ENCODE peak calls at places on chromosomes 11 and 22, in four cellular contexts. Z, K, V and A are unnamed samples.

GRCh38 chr22:36386900-36387663 is 685 bp downstream of the MYH9 start:
- DNase-seq in V (peak), K (peak), Z (peak), A (no peak)

GRCh38 chr11:60821827-60822599 is 19.9 kb upstream of the CCDC86 start:
- DNase-seq in Z (no peak), V (no peak), K (no peak), A (no peak)

GRCh38 chr11:62555464-62556092 is 9.0 kb upstream of the AHNAK start:
- DNase-seq in Z (no peak), K (peak), V (no peak), A (no peak)

GRCh38 chr22:28029201-28029948 is 110.3 kb upstream of the PITPNB start:
- DNase-seq in K (no peak), V (peak), Z (no peak), A (peak)

GRCh38 chr11:118625976-118626375 is 18.6 kb downstream of the PHLDB1 start:
- DNase-seq in V (no peak), Z (no peak), K (no peak), A (no peak)

GRCh38 chr11:134634897-134635831 is 223.1 kb upstream of the B3GAT1 start:
- DNase-seq in V (no peak), Z (no peak), K (peak), A (peak)

GRCh38 chr22:46583571-46583970 is 36.6 kb upstream of the GRAMD4 start:
- DNase-seq in K (no peak), Z (no peak), V (no peak), A (no peak)

GRCh38 chr11:114080219-114080618 is 20.7 kb downstream of the ZBTB16 start:
- DNase-seq in Z (no peak), K (peak), V (no peak), A (no peak)

GRCh38 chr11:33376331-33377099 is 119.3 kb downstream of the HIPK3 start:
- DNase-seq in V (no peak), Z (peak), K (no peak), A (no peak)

GRCh38 chr11:107689317-107690202 is 22.3 kb downstream of the SLN start:
- DNase-seq in K (peak), V (peak), Z (peak), A (no peak)

GRCh38 chr11:6927030-6927617 is 898 bp downstream of the ZNF215 start:
- DNase-seq in Z (no peak), V (no peak), K (no peak), A (no peak)

GRCh38 chr22:47406896-47407295 is 644.4 kb downstream of the TBC1D22A start:
- DNase-seq in K (no peak), V (no peak), Z (no peak), A (peak)

GRCh38 chr11:110479445-110480101 is 49.8 kb downstream of the FDX1 start:
- DNase-seq in K (no peak), Z (no peak), V (no peak), A (no peak)

GRCh38 chr22:31540966-31541365 is 44.6 kb downstream of the SFI1 start:
- DNase-seq in Z (no peak), K (no peak), V (no peak), A (no peak)

GRCh38 chr11:8818421-8818820 is 92.6 kb upstream of the AKIP1 start:
- DNase-seq in Z (no peak), K (no peak), V (no peak), A (no peak)

GRCh38 chr22:20027966-20028854 is 7.3 kb downstream of the TANGO2 start:
- DNase-seq in V (no peak), K (no peak), Z (no peak), A (no peak)
- TF ChIP-seq CTCF in V (peak), K (no peak), Z (no peak), A (peak)

DNA sequence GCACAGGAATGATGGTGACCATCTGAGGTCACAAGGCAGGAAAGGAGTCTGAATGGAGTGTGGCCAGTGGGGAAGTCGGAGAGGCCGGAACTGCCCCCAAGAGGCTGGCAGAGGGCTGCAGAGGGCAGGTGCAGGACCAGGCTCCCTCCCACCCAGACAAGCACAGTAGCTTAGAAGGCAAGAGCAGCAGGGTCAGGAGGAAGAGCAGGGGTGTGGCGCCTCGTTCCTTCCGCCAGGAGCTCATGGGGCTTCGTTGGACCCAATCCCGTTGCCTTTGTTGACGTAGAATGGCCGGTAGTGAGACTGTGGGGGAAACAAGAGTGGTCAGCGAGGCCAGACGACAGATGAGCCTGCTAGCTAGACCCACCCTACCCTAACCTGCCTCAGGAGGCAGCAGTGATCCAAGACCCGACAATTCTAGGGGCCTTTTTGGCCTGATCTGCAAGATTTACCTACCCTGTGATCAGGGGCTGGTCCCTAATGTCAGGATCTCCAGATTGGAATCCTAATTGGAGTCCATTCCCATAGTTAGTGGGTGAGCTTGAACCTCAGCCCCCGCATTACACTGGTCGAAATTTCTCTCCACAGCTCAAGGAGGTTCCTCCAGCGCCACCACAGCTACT is 25.6 kb downstream of the TRIM29 start:
- DNase-seq in Z (peak), V (no peak), K (no peak), A (no peak)
- TF ChIP-seq CTCF in Z (no peak), V (no peak), K (no peak), A (no peak)

DNA sequence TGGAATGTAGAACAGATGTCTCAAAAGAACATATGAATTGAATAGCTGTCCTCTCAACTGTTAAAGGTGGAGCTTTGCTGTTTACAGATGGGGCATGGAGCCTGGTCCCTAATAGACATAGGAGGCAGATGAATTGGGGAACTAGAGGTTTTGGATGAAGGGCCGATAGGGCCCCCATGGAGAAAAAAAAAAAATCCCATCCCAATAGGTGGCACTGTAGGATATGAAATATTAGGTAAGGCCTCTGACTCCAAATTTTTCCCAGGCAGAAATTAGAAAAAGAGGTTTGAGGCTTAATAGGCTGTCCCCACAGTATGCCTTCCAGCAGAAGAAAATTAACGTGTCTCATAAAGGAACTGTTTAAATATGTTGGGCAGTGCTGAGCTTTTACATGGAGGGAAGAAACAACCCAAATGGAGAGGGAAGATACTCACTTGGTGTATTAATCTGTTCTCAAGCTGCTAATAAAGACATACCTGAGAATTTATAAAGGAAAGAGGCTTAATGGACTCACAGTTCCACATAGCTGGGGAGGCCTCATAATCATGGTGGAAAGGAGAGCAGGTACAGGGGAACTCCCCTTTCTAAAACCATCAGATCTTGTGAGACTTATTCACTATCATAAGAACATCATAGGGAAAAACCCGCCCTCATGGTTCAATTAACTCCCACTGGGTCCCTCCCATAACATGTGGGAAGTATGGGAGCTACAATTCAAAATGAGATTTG is 30.1 kb upstream of the TMEM45B start:
- DNase-seq in V (no peak), Z (no peak), K (no peak), A (no peak)
- TF ChIP-seq CTCF in V (peak), Z (no peak), K (peak), A (peak)

GRCh38 chr11:43021466-43021865 is 290.3 kb upstream of the API5 start:
- DNase-seq in V (no peak), Z (peak), K (no peak), A (no peak)
- TF ChIP-seq CTCF in V (no peak), Z (peak), K (no peak), A (no peak)

GRCh38 chr22:21022955-21023614 is 8.1 kb downstream of the P2RX6 start:
- DNase-seq in V (no peak), Z (no peak), K (no peak), A (no peak)

GRCh38 chr22:21022507-21022906 is 7.5 kb downstream of the P2RX6 start:
- DNase-seq in V (no peak), K (no peak), Z (no peak), A (no peak)

GRCh38 chr22:21018314-21018713 is 3.3 kb downstream of the P2RX6 start:
- DNase-seq in Z (no peak), V (no peak), K (no peak), A (no peak)

GRCh38 chr22:21016644-21017420 is 1.9 kb downstream of the P2RX6 start:
- DNase-seq in Z (no peak), V (no peak), K (no peak), A (no peak)

DNA sequence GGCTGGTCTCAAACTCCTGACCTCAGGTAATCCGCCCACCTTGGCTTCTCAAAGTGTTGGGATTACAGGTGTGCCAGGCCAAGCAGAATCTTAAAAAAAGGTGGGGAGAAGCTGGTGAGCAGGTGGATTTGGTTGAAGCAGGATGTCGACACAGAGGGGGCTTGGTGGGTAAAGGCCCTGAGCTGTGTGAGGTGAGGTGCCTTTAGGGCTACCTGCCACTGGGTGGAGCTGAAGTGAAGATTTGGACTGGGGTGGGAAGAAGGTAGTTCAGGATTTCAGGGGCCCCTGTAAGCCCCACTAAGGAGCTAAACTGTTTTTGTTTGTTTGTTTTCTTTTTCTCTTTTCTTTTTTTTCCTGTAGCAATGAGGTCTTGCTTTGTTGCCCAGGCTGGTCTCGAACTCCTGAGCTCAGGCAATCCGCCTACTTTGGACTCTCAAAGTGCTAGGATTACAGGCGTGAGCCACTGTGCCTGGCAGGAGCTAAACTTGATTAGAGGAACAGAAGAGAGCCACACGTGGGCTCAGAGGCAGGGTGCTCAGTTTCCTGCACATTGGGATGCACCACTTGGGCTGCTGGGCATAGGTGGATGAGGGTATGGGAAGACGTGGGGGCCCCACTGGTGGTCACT is 6.0 kb downstream of the P2RX6 start:
- DNase-seq in K (no peak), V (no peak), Z (peak), A (no peak)
- TF ChIP-seq CTCF in K (peak), V (peak), Z (peak), A (peak)

DNA sequence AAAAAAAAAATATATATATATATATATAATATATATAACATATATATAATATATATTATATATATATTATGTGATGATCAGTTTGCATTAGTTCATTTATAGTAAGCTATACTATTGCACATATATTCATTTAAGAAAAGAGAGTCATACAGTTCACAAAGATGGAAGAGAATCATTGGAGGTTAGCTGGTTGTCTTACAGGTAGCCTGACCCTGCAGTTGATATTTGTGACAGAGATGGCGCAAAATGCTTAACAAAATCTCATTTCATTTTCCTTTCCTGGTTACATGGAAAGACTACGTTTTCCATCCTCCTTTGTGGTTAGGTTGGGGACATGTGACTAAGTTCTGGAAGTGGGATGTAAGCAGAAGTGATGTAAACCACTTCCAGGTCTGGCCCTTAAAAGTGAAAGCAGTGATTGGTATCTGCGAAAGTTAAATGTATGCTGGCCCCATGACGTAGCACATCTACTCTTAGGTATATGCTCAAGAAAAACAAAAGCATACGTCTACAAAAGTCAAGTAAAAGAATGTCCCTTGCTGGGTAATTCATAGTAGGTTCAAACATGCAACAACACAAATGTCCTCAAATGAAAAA is 7.2 kb upstream of the TMEM135 start:
- DNase-seq in K (no peak), Z (no peak), V (no peak), A (no peak)
- TF ChIP-seq CTCF in K (no peak), Z (no peak), V (no peak), A (no peak)

GRCh38 chr11:125890447-125891100 is 3.1 kb downstream of the HYLS1 start:
- DNase-seq in V (no peak), K (no peak), Z (no peak), A (no peak)

GRCh38 chr11:125883375-125883774 is 4.1 kb upstream of the HYLS1 start:
- DNase-seq in V (no peak), Z (no peak), K (no peak), A (no peak)

GRCh38 chr11:125892071-125892470 is 4.6 kb downstream of the HYLS1 start:
- DNase-seq in K (no peak), V (no peak), Z (no peak), A (no peak)

GRCh38 chr11:125886997-125887372 is 483 bp upstream of the HYLS1 start:
- DNase-seq in V (peak), K (peak), Z (peak), A (no peak)

DNA sequence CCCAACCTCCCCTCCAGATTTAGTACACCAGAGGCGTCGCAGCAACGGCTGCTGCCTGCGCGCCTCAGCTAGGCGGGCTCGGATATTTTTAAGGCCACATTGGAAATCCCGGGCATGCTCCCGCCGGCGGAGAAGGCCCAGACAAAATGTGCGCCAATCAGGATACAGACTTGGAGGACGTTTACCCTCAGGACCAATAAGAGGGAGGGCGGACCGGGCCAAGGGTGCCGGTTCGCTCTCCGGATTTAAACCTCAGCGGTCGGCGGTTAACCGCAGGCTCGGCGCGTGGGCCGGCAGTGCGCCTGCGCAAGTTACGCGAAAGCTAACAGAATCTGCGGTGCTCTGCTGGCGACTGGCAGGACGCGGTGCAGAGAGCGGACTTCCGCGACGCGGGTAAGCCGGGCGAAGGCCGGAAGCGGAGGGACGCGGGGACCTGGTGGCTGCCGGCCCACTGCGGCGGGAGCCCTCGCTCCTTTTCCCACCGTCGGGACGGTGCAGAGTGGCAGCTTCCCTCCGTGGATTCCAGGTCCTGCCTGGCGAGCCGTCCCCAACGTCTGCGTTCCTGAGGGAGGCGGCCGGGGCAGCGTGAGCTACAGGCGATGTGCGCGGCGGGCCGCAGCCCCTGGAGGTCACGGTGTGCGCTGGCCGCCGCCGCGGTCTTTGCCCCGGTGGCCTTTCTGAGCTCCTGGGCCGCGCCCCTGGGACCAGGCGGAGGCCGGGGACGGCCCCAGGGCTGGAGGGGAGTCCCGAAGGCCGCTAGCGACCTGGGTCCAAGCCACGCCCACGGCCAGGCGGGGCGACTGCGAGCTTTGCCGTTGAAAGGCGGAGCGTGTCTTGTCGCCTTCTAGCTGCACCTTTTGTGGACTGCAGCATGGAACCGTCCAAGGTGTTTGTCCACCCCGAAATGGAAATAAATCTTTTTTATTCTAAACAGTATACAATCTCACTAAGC is at the start of gene HYLS1:
- DNase-seq in Z (peak), V (peak), K (peak), A (peak)
- TF ChIP-seq CTCF in Z (no peak), V (peak), K (no peak), A (peak)

DNA sequence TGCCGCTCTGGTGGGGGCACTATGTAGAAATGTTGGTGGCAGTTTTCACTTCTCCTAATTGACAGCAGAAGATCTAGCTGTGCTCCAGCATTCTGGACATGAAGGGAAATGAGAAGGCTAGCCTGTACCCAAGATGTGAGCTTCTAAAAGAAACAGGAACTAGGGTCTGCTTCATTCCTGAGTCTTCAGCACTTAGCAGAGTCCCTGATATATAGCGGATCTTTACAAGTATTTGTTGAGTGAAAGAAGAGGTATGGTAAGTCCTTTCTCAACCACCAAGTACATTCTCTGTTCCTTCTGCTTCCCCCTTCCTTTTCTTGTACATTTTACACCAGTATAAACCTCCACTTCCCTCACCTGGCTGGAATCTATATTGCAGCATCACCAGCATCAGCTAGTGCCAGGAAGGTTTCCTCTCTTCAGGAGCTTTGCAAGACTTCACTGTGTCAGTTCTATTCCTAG is 408.3 kb upstream of the CADM1 start:
- DNase-seq in Z (no peak), K (no peak), V (no peak), A (no peak)
- TF ChIP-seq CTCF in Z (no peak), K (no peak), V (no peak), A (peak)

DNA sequence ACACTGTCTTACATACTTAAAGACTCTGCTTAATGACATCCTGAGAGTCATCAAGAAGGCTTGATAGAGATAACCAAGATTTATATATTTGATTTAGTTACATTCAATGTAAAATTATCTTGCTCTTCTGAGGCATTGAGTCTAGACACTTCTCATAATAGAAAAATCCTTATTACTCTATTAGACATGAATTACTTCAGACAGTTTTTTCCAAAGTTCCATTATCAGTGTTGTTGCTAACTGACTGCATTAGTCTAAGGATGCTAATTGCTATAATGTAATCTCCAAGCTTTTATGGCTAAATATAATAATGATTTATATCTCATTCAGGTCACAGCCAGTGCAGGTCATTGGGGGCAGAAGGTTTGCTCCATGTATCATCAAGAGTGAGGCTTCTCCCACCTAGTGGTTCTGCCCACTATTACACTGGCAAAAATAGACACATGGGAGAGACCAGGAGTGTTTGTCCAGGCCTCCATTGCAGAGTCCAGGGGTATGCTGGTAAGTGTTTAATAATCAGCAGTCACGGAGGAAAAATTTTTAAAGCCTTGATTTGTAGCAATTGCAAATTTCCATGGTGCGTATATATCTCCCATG is 377.2 kb upstream of the DDI1 start:
- DNase-seq in Z (peak), K (no peak), V (no peak), A (no peak)
- TF ChIP-seq CTCF in Z (peak), K (no peak), V (no peak), A (peak)